ENCODE peak calls at places on chromosomes 16 and 17, in eight cellular contexts. One of them, this sample, is unnamed.

GRCh38 chr16:75429621-75430403 is 3.5 kb downstream of the CFDP1 start:
- DNase-seq in adrenal gland: no peak
- DNase-seq in GM12878: no peak
- DNase-seq in endothelial cell of umbilical vein: no peak
- DNase-seq in HTR-8/SVneo: no peak
- DNase-seq in stimulated activated CD4-positive, alpha-beta T cell treated with anti-CD3 and anti-CD28 coated beads, Interleukin-1b, Interleukin-23, amount 100 ng/mL, for 24 hours: no peak
- DNase-seq in RPMI8226: no peak
- DNase-seq in type B pancreatic cell: no peak
- DNase-seq in this sample: no peak

GRCh38 chr17:8791910-8792270 is 7.3 kb downstream of the MFSD6L start:
- DNase-seq in HTR-8/SVneo: no peak
- DNase-seq in stimulated activated CD4-positive, alpha-beta T cell treated with anti-CD3 and anti-CD28 coated beads, Interleukin-1b, Interleukin-23, amount 100 ng/mL, for 24 hours: no peak
- DNase-seq in type B pancreatic cell: no peak
- DNase-seq in GM12878: no peak
- DNase-seq in adrenal gland: no peak
- DNase-seq in RPMI8226: no peak
- DNase-seq in endothelial cell of umbilical vein: peak
- DNase-seq in this sample: no peak

GRCh38 chr17:78019976-78020716 is 61.6 kb downstream of the TNRC6C start:
- DNase-seq in adrenal gland: no peak
- DNase-seq in endothelial cell of umbilical vein: no peak
- DNase-seq in GM12878: peak
- DNase-seq in RPMI8226: peak
- DNase-seq in stimulated activated CD4-positive, alpha-beta T cell treated with anti-CD3 and anti-CD28 coated beads, Interleukin-1b, Interleukin-23, amount 100 ng/mL, for 24 hours: no peak
- DNase-seq in type B pancreatic cell: no peak
- DNase-seq in HTR-8/SVneo: no peak
- DNase-seq in this sample: no peak

GRCh38 chr17:45127583-45128300 is 4.6 kb downstream of the PLCD3 start:
- DNase-seq in type B pancreatic cell: no peak
- DNase-seq in stimulated activated CD4-positive, alpha-beta T cell treated with anti-CD3 and anti-CD28 coated beads, Interleukin-1b, Interleukin-23, amount 100 ng/mL, for 24 hours: no peak
- DNase-seq in endothelial cell of umbilical vein: peak
- DNase-seq in HTR-8/SVneo: peak
- DNase-seq in GM12878: no peak
- DNase-seq in RPMI8226: no peak
- DNase-seq in adrenal gland: peak
- DNase-seq in this sample: peak

GRCh38 chr17:2621241-2621640 is 27.8 kb downstream of the PAFAH1B1 start:
- DNase-seq in type B pancreatic cell: no peak
- DNase-seq in endothelial cell of umbilical vein: no peak
- DNase-seq in GM12878: no peak
- DNase-seq in adrenal gland: no peak
- DNase-seq in RPMI8226: no peak
- DNase-seq in HTR-8/SVneo: no peak
- DNase-seq in stimulated activated CD4-positive, alpha-beta T cell treated with anti-CD3 and anti-CD28 coated beads, Interleukin-1b, Interleukin-23, amount 100 ng/mL, for 24 hours: no peak
- DNase-seq in this sample: no peak

GRCh38 chr17:32910769-32911168 is 17.2 kb upstream of the TMEM98 start:
- DNase-seq in GM12878: no peak
- DNase-seq in HTR-8/SVneo: no peak
- DNase-seq in type B pancreatic cell: no peak
- DNase-seq in stimulated activated CD4-positive, alpha-beta T cell treated with anti-CD3 and anti-CD28 coated beads, Interleukin-1b, Interleukin-23, amount 100 ng/mL, for 24 hours: no peak
- DNase-seq in endothelial cell of umbilical vein: no peak
- DNase-seq in adrenal gland: no peak
- DNase-seq in RPMI8226: no peak
- DNase-seq in this sample: peak

GRCh38 chr17:42458497-42459255 is at the start of gene ATP6V0A1:
- DNase-seq in adrenal gland: peak
- DNase-seq in endothelial cell of umbilical vein: peak
- DNase-seq in HTR-8/SVneo: peak
- DNase-seq in stimulated activated CD4-positive, alpha-beta T cell treated with anti-CD3 and anti-CD28 coated beads, Interleukin-1b, Interleukin-23, amount 100 ng/mL, for 24 hours: peak
- DNase-seq in RPMI8226: peak
- DNase-seq in GM12878: peak
- DNase-seq in type B pancreatic cell: peak
- DNase-seq in this sample: peak

GRCh38 chr17:79261361-79262072 is 186.9 kb downstream of the ENGASE start:
- DNase-seq in RPMI8226: peak
- DNase-seq in GM12878: no peak
- DNase-seq in type B pancreatic cell: no peak
- DNase-seq in stimulated activated CD4-positive, alpha-beta T cell treated with anti-CD3 and anti-CD28 coated beads, Interleukin-1b, Interleukin-23, amount 100 ng/mL, for 24 hours: no peak
- DNase-seq in adrenal gland: no peak
- DNase-seq in HTR-8/SVneo: no peak
- DNase-seq in endothelial cell of umbilical vein: no peak
- DNase-seq in this sample: no peak

GRCh38 chr16:72848759-72849664 is 198.9 kb downstream of the ZFHX3 start:
- DNase-seq in stimulated activated CD4-positive, alpha-beta T cell treated with anti-CD3 and anti-CD28 coated beads, Interleukin-1b, Interleukin-23, amount 100 ng/mL, for 24 hours: no peak
- DNase-seq in endothelial cell of umbilical vein: peak
- DNase-seq in HTR-8/SVneo: peak
- DNase-seq in RPMI8226: peak
- DNase-seq in type B pancreatic cell: no peak
- DNase-seq in GM12878: no peak
- DNase-seq in adrenal gland: peak
- DNase-seq in this sample: peak

GRCh38 chr17:53142890-53143289 is 679.8 kb upstream of the KIF2B start:
- DNase-seq in endothelial cell of umbilical vein: no peak
- DNase-seq in RPMI8226: peak
- DNase-seq in adrenal gland: no peak
- DNase-seq in type B pancreatic cell: no peak
- DNase-seq in HTR-8/SVneo: no peak
- DNase-seq in GM12878: no peak
- DNase-seq in stimulated activated CD4-positive, alpha-beta T cell treated with anti-CD3 and anti-CD28 coated beads, Interleukin-1b, Interleukin-23, amount 100 ng/mL, for 24 hours: no peak
- DNase-seq in this sample: no peak

GRCh38 chr17:83054518-83055125 is 24.8 kb upstream of the METRNL start:
- DNase-seq in stimulated activated CD4-positive, alpha-beta T cell treated with anti-CD3 and anti-CD28 coated beads, Interleukin-1b, Interleukin-23, amount 100 ng/mL, for 24 hours: no peak
- DNase-seq in HTR-8/SVneo: no peak
- DNase-seq in endothelial cell of umbilical vein: no peak
- DNase-seq in GM12878: no peak
- DNase-seq in type B pancreatic cell: no peak
- DNase-seq in adrenal gland: peak
- DNase-seq in RPMI8226: no peak
- DNase-seq in this sample: no peak

GRCh38 chr17:48438662-48439061 is 8.6 kb upstream of the SKAP1 start:
- DNase-seq in adrenal gland: no peak
- DNase-seq in RPMI8226: no peak
- DNase-seq in HTR-8/SVneo: no peak
- DNase-seq in stimulated activated CD4-positive, alpha-beta T cell treated with anti-CD3 and anti-CD28 coated beads, Interleukin-1b, Interleukin-23, amount 100 ng/mL, for 24 hours: no peak
- DNase-seq in endothelial cell of umbilical vein: no peak
- DNase-seq in type B pancreatic cell: no peak
- DNase-seq in GM12878: no peak
- DNase-seq in this sample: no peak

GRCh38 chr16:29915590-29916247 is 10.3 kb downstream of the KCTD13 start:
- DNase-seq in HTR-8/SVneo: no peak
- DNase-seq in adrenal gland: no peak
- DNase-seq in type B pancreatic cell: no peak
- DNase-seq in GM12878: no peak
- DNase-seq in endothelial cell of umbilical vein: peak
- DNase-seq in RPMI8226: no peak
- DNase-seq in stimulated activated CD4-positive, alpha-beta T cell treated with anti-CD3 and anti-CD28 coated beads, Interleukin-1b, Interleukin-23, amount 100 ng/mL, for 24 hours: no peak
- DNase-seq in this sample: no peak

GRCh38 chr16:48877946-48878345 is 268.0 kb upstream of the N4BP1 start:
- DNase-seq in GM12878: no peak
- DNase-seq in RPMI8226: no peak
- DNase-seq in type B pancreatic cell: no peak
- DNase-seq in HTR-8/SVneo: no peak
- DNase-seq in stimulated activated CD4-positive, alpha-beta T cell treated with anti-CD3 and anti-CD28 coated beads, Interleukin-1b, Interleukin-23, amount 100 ng/mL, for 24 hours: no peak
- DNase-seq in adrenal gland: no peak
- DNase-seq in endothelial cell of umbilical vein: no peak
- DNase-seq in this sample: no peak

GRCh38 chr16:80759419-80760162 is 44.8 kb downstream of the CDYL2 start:
- DNase-seq in HTR-8/SVneo: no peak
- DNase-seq in adrenal gland: no peak
- DNase-seq in GM12878: no peak
- DNase-seq in RPMI8226: no peak
- DNase-seq in stimulated activated CD4-positive, alpha-beta T cell treated with anti-CD3 and anti-CD28 coated beads, Interleukin-1b, Interleukin-23, amount 100 ng/mL, for 24 hours: no peak
- DNase-seq in endothelial cell of umbilical vein: peak
- DNase-seq in type B pancreatic cell: no peak
- DNase-seq in this sample: no peak

GRCh38 chr17:37818689-37819088 is 73.8 kb upstream of the HNF1B start:
- DNase-seq in RPMI8226: peak
- DNase-seq in type B pancreatic cell: no peak
- DNase-seq in stimulated activated CD4-positive, alpha-beta T cell treated with anti-CD3 and anti-CD28 coated beads, Interleukin-1b, Interleukin-23, amount 100 ng/mL, for 24 hours: no peak
- DNase-seq in adrenal gland: no peak
- DNase-seq in HTR-8/SVneo: no peak
- DNase-seq in GM12878: no peak
- DNase-seq in endothelial cell of umbilical vein: no peak
- DNase-seq in this sample: peak

GRCh38 chr17:37261286-37261685 is 114.5 kb upstream of the C17orf78 start:
- DNase-seq in endothelial cell of umbilical vein: peak
- DNase-seq in type B pancreatic cell: no peak
- DNase-seq in HTR-8/SVneo: no peak
- DNase-seq in stimulated activated CD4-positive, alpha-beta T cell treated with anti-CD3 and anti-CD28 coated beads, Interleukin-1b, Interleukin-23, amount 100 ng/mL, for 24 hours: no peak
- DNase-seq in GM12878: no peak
- DNase-seq in adrenal gland: no peak
- DNase-seq in RPMI8226: no peak
- DNase-seq in this sample: no peak

GRCh38 chr16:20761175-20761574 is 2.6 kb upstream of the ACSM3 start:
- DNase-seq in GM12878: no peak
- DNase-seq in stimulated activated CD4-positive, alpha-beta T cell treated with anti-CD3 and anti-CD28 coated beads, Interleukin-1b, Interleukin-23, amount 100 ng/mL, for 24 hours: no peak
- DNase-seq in HTR-8/SVneo: no peak
- DNase-seq in type B pancreatic cell: no peak
- DNase-seq in RPMI8226: no peak
- DNase-seq in adrenal gland: no peak
- DNase-seq in endothelial cell of umbilical vein: no peak
- DNase-seq in this sample: no peak

GRCh38 chr16:24610421-24610765 is 71.0 kb downstream of the RBBP6 start:
- DNase-seq in type B pancreatic cell: no peak
- DNase-seq in RPMI8226: peak
- DNase-seq in endothelial cell of umbilical vein: peak
- DNase-seq in GM12878: no peak
- DNase-seq in adrenal gland: peak
- DNase-seq in HTR-8/SVneo: no peak
- DNase-seq in stimulated activated CD4-positive, alpha-beta T cell treated with anti-CD3 and anti-CD28 coated beads, Interleukin-1b, Interleukin-23, amount 100 ng/mL, for 24 hours: no peak
- DNase-seq in this sample: peak

GRCh38 chr17:43717913-43718312 is 40.7 kb downstream of the SOST start:
- DNase-seq in GM12878: no peak
- DNase-seq in stimulated activated CD4-positive, alpha-beta T cell treated with anti-CD3 and anti-CD28 coated beads, Interleukin-1b, Interleukin-23, amount 100 ng/mL, for 24 hours: no peak
- DNase-seq in type B pancreatic cell: no peak
- DNase-seq in RPMI8226: no peak
- DNase-seq in HTR-8/SVneo: no peak
- DNase-seq in endothelial cell of umbilical vein: no peak
- DNase-seq in adrenal gland: no peak
- DNase-seq in this sample: no peak

GRCh38 chr16:85722497-85722896 is 28.4 kb downstream of the C16orf74 start:
- DNase-seq in type B pancreatic cell: peak
- DNase-seq in HTR-8/SVneo: no peak
- DNase-seq in adrenal gland: no peak
- DNase-seq in RPMI8226: no peak
- DNase-seq in stimulated activated CD4-positive, alpha-beta T cell treated with anti-CD3 and anti-CD28 coated beads, Interleukin-1b, Interleukin-23, amount 100 ng/mL, for 24 hours: no peak
- DNase-seq in GM12878: no peak
- DNase-seq in endothelial cell of umbilical vein: no peak
- DNase-seq in this sample: no peak

GRCh38 chr16:68762996-68763756 is 26.1 kb downstream of the CDH1 start:
- DNase-seq in adrenal gland: no peak
- DNase-seq in type B pancreatic cell: no peak
- DNase-seq in stimulated activated CD4-positive, alpha-beta T cell treated with anti-CD3 and anti-CD28 coated beads, Interleukin-1b, Interleukin-23, amount 100 ng/mL, for 24 hours: no peak
- DNase-seq in RPMI8226: no peak
- DNase-seq in GM12878: no peak
- DNase-seq in HTR-8/SVneo: no peak
- DNase-seq in endothelial cell of umbilical vein: no peak
- DNase-seq in this sample: no peak

GRCh38 chr17:5584971-5585794 is 874 bp upstream of the NLRP1 start:
- DNase-seq in type B pancreatic cell: no peak
- DNase-seq in GM12878: no peak
- DNase-seq in RPMI8226: no peak
- DNase-seq in stimulated activated CD4-positive, alpha-beta T cell treated with anti-CD3 and anti-CD28 coated beads, Interleukin-1b, Interleukin-23, amount 100 ng/mL, for 24 hours: no peak
- DNase-seq in adrenal gland: no peak
- DNase-seq in HTR-8/SVneo: peak
- DNase-seq in endothelial cell of umbilical vein: no peak
- DNase-seq in this sample: no peak

GRCh38 chr17:29784661-29785060 is 145.4 kb downstream of the SSH2 start:
- DNase-seq in stimulated activated CD4-positive, alpha-beta T cell treated with anti-CD3 and anti-CD28 coated beads, Interleukin-1b, Interleukin-23, amount 100 ng/mL, for 24 hours: no peak
- DNase-seq in type B pancreatic cell: no peak
- DNase-seq in HTR-8/SVneo: no peak
- DNase-seq in adrenal gland: no peak
- DNase-seq in endothelial cell of umbilical vein: peak
- DNase-seq in RPMI8226: no peak
- DNase-seq in GM12878: no peak
- DNase-seq in this sample: no peak

GRCh38 chr17:50792132-50792531 is 24.8 kb upstream of the ANKRD40CL start:
- DNase-seq in RPMI8226: no peak
- DNase-seq in adrenal gland: no peak
- DNase-seq in HTR-8/SVneo: no peak
- DNase-seq in stimulated activated CD4-positive, alpha-beta T cell treated with anti-CD3 and anti-CD28 coated beads, Interleukin-1b, Interleukin-23, amount 100 ng/mL, for 24 hours: no peak
- DNase-seq in endothelial cell of umbilical vein: no peak
- DNase-seq in type B pancreatic cell: no peak
- DNase-seq in GM12878: no peak
- DNase-seq in this sample: no peak

GRCh38 chr17:81239714-81240555 is 817 bp downstream of the NDUFAF8 start:
- DNase-seq in stimulated activated CD4-positive, alpha-beta T cell treated with anti-CD3 and anti-CD28 coated beads, Interleukin-1b, Interleukin-23, amount 100 ng/mL, for 24 hours: no peak
- DNase-seq in adrenal gland: no peak
- DNase-seq in endothelial cell of umbilical vein: peak
- DNase-seq in GM12878: no peak
- DNase-seq in HTR-8/SVneo: no peak
- DNase-seq in type B pancreatic cell: no peak
- DNase-seq in RPMI8226: peak
- DNase-seq in this sample: no peak

GRCh38 chr16:86942469-86943175 is 364.3 kb downstream of the FOXL1 start:
- DNase-seq in GM12878: no peak
- DNase-seq in type B pancreatic cell: no peak
- DNase-seq in endothelial cell of umbilical vein: no peak
- DNase-seq in HTR-8/SVneo: no peak
- DNase-seq in RPMI8226: no peak
- DNase-seq in adrenal gland: no peak
- DNase-seq in stimulated activated CD4-positive, alpha-beta T cell treated with anti-CD3 and anti-CD28 coated beads, Interleukin-1b, Interleukin-23, amount 100 ng/mL, for 24 hours: no peak
- DNase-seq in this sample: no peak

GRCh38 chr17:31758646-31759045 is 100.4 kb downstream of the COPRS start:
- DNase-seq in RPMI8226: no peak
- DNase-seq in endothelial cell of umbilical vein: no peak
- DNase-seq in adrenal gland: no peak
- DNase-seq in stimulated activated CD4-positive, alpha-beta T cell treated with anti-CD3 and anti-CD28 coated beads, Interleukin-1b, Interleukin-23, amount 100 ng/mL, for 24 hours: no peak
- DNase-seq in type B pancreatic cell: no peak
- DNase-seq in GM12878: no peak
- DNase-seq in HTR-8/SVneo: no peak
- DNase-seq in this sample: no peak

GRCh38 chr17:78745407-78746088 is 36.5 kb downstream of the CYTH1 start:
- DNase-seq in adrenal gland: peak
- DNase-seq in GM12878: no peak
- DNase-seq in stimulated activated CD4-positive, alpha-beta T cell treated with anti-CD3 and anti-CD28 coated beads, Interleukin-1b, Interleukin-23, amount 100 ng/mL, for 24 hours: no peak
- DNase-seq in RPMI8226: peak
- DNase-seq in HTR-8/SVneo: peak
- DNase-seq in type B pancreatic cell: no peak
- DNase-seq in endothelial cell of umbilical vein: peak
- DNase-seq in this sample: peak

GRCh38 chr17:77366206-77366557 is 225.4 kb downstream of the SEC14L1 start:
- DNase-seq in RPMI8226: no peak
- DNase-seq in type B pancreatic cell: no peak
- DNase-seq in adrenal gland: no peak
- DNase-seq in HTR-8/SVneo: no peak
- DNase-seq in stimulated activated CD4-positive, alpha-beta T cell treated with anti-CD3 and anti-CD28 coated beads, Interleukin-1b, Interleukin-23, amount 100 ng/mL, for 24 hours: no peak
- DNase-seq in GM12878: no peak
- DNase-seq in endothelial cell of umbilical vein: no peak
- DNase-seq in this sample: no peak

GRCh38 chr17:1621273-1621954 is 7.2 kb downstream of the SLC43A2 start:
- DNase-seq in RPMI8226: no peak
- DNase-seq in adrenal gland: no peak
- DNase-seq in type B pancreatic cell: no peak
- DNase-seq in endothelial cell of umbilical vein: no peak
- DNase-seq in GM12878: no peak
- DNase-seq in HTR-8/SVneo: no peak
- DNase-seq in stimulated activated CD4-positive, alpha-beta T cell treated with anti-CD3 and anti-CD28 coated beads, Interleukin-1b, Interleukin-23, amount 100 ng/mL, for 24 hours: no peak
- DNase-seq in this sample: no peak

GRCh38 chr16:66885491-66885890 is 5.2 kb downstream of the PDP2 start:
- DNase-seq in endothelial cell of umbilical vein: no peak
- DNase-seq in GM12878: no peak
- DNase-seq in stimulated activated CD4-positive, alpha-beta T cell treated with anti-CD3 and anti-CD28 coated beads, Interleukin-1b, Interleukin-23, amount 100 ng/mL, for 24 hours: no peak
- DNase-seq in type B pancreatic cell: no peak
- DNase-seq in adrenal gland: no peak
- DNase-seq in HTR-8/SVneo: no peak
- DNase-seq in RPMI8226: no peak
- DNase-seq in this sample: no peak

GRCh38 chr16:84278968-84279367 is 15.7 kb upstream of the WFDC1 start:
- DNase-seq in adrenal gland: no peak
- DNase-seq in HTR-8/SVneo: no peak
- DNase-seq in RPMI8226: no peak
- DNase-seq in GM12878: no peak
- DNase-seq in stimulated activated CD4-positive, alpha-beta T cell treated with anti-CD3 and anti-CD28 coated beads, Interleukin-1b, Interleukin-23, amount 100 ng/mL, for 24 hours: no peak
- DNase-seq in type B pancreatic cell: no peak
- DNase-seq in endothelial cell of umbilical vein: no peak
- DNase-seq in this sample: no peak

GRCh38 chr16:55835578-55835977 is 2.7 kb upstream of the CES1 start:
- DNase-seq in GM12878: no peak
- DNase-seq in endothelial cell of umbilical vein: no peak
- DNase-seq in stimulated activated CD4-positive, alpha-beta T cell treated with anti-CD3 and anti-CD28 coated beads, Interleukin-1b, Interleukin-23, amount 100 ng/mL, for 24 hours: no peak
- DNase-seq in HTR-8/SVneo: no peak
- DNase-seq in type B pancreatic cell: no peak
- DNase-seq in RPMI8226: no peak
- DNase-seq in adrenal gland: peak
- DNase-seq in this sample: peak